ENCODE peak calls at places on chromosome 2, in nine cellular contexts. Y is heart right ventricle; L is D341Med; C is NCI-H1105; P is stimulated activated CD4-positive, alpha-beta T cell treated with anti-CD3 and anti-CD28 coated beads, Interleukin-4, amount 100 ng/mL, for 1 hour; T is GM19239; K is stimulated activated CD8-positive, alpha-beta memory T cell treated with anti-CD3 and anti-CD28 coated beads, Interleukin-15, amount 100 ng/mL, for 1 hour; U is NAMALWA; F is left ventricle myocardium inferior. S is an unnamed sample.

GRCh38 chr2:21643180-21643579 is 519.4 kb downstream of the TDRD15 start:
- DNase-seq in U (no peak), P (no peak), C (no peak), L (no peak), F (no peak), T (no peak), K (no peak), Y (no peak), S (no peak)

GRCh38 chr2:224242543-224242942 is 159.4 kb downstream of the FAM124B start:
- DNase-seq in T (no peak), Y (no peak), K (no peak), L (no peak), C (no peak), U (no peak), P (no peak), F (no peak), S (no peak)

GRCh38 chr2:220880623-220881022 is 691.5 kb downstream of the EPHA4 start:
- DNase-seq in P (no peak), Y (no peak), T (no peak), C (no peak), F (no peak), L (no peak), U (no peak), K (no peak), S (no peak)

GRCh38 chr2:233289590-233290424 is 17.8 kb upstream of the SAG start:
- DNase-seq in Y (no peak), P (no peak), F (no peak), K (no peak), L (no peak), T (no peak), C (no peak), U (no peak), S (no peak)

GRCh38 chr2:212987492-212987891 is 163.9 kb downstream of the IKZF2 start:
- DNase-seq in T (no peak), U (no peak), Y (no peak), F (no peak), L (no peak), C (no peak), K (no peak), P (no peak), S (no peak)

GRCh38 chr2:18740428-18740827 is 151.1 kb upstream of the NT5C1B start:
- DNase-seq in U (no peak), L (no peak), T (no peak), K (no peak), C (no peak), P (no peak), F (peak; percentile 74), Y (peak; percentile 50), S (no peak)

GRCh38 chr2:96809951-96810782 is 5.9 kb upstream of the CNNM3 start:
- DNase-seq in L (no peak), U (no peak), C (no peak), K (no peak), Y (no peak), F (no peak), T (no peak), P (no peak), S (no peak)

GRCh38 chr2:8096484-8096883 is 585.4 kb upstream of the ID2 start:
- DNase-seq in U (no peak), C (no peak), L (no peak), T (no peak), Y (no peak), P (no peak), K (no peak), F (no peak), S (no peak)

GRCh38 chr2:56248965-56249742 is 65.4 kb downstream of the CCDC85A start:
- DNase-seq in P (no peak), L (no peak), Y (no peak), U (no peak), T (no peak), K (no peak), F (no peak), C (no peak), S (no peak)

GRCh38 chr2:129936334-129936934 is 43.0 kb upstream of the RAB6C start:
- DNase-seq in Y (no peak), K (no peak), L (no peak), P (no peak), F (no peak), T (no peak), U (peak; percentile 70), C (no peak), S (no peak)

GRCh38 chr2:16034151-16034974 is 94.0 kb downstream of the MYCN start:
- DNase-seq in P (no peak), U (no peak), F (no peak), L (no peak), T (no peak), K (no peak), Y (no peak), C (no peak), S (peak; percentile 80)

GRCh38 chr2:189214484-189214883 is 34.9 kb upstream of the COL5A2 start:
- DNase-seq in T (no peak), U (no peak), L (no peak), C (no peak), F (no peak), P (no peak), Y (no peak), K (no peak), S (no peak)

GRCh38 chr2:238684362-238685326 is 163.2 kb upstream of the TWIST2 start:
- DNase-seq in U (no peak), C (no peak), T (no peak), P (no peak), K (no peak), L (no peak), Y (no peak), F (no peak), S (no peak)

GRCh38 chr2:201866643-201867310 is 60.4 kb downstream of the CDK15 start:
- DNase-seq in U (no peak), P (no peak), T (no peak), Y (no peak), K (no peak), L (no peak), F (no peak), C (no peak), S (no peak)

GRCh38 chr2:27638709-27639108 is 9.9 kb downstream of the GPN1 start:
- DNase-seq in U (no peak), L (no peak), P (no peak), Y (no peak), C (no peak), K (no peak), F (no peak), T (no peak), S (no peak)

GRCh38 chr2:227397562-227397961 is 9.8 kb upstream of the SCYGR1 start:
- DNase-seq in U (no peak), L (no peak), F (no peak), K (no peak), C (no peak), Y (no peak), P (no peak), T (no peak), S (no peak)